ENCODE peak calls at places on chromosome 1, in four cellular contexts. M is HCT116, I is HepG2, X is K562. F is an unnamed sample.

GRCh38 chr1:53572061-53572801 is 113.0 kb downstream of the DMRTB1 start:
- DNase-seq in X (no peak), I (no peak), M (peak), F (peak)

GRCh38 chr1:23875382-23875781 is 7.3 kb upstream of the FUCA1 start:
- DNase-seq in X (no peak), M (no peak), I (no peak), F (no peak)

GRCh38 chr1:207336559-207337467 is 15.3 kb downstream of the CD55 start:
- DNase-seq in I (peak), X (no peak), M (no peak), F (no peak)

GRCh38 chr1:59672851-59673574 is 141.7 kb upstream of the HOOK1 start:
- DNase-seq in M (peak), I (peak), X (no peak), F (no peak)

GRCh38 chr1:208910161-208910560 is 666.0 kb upstream of the PLXNA2 start:
- DNase-seq in I (no peak), X (no peak), M (no peak), F (no peak)

GRCh38 chr1:109083923-109084322 is 6.6 kb upstream of the TMEM167B start:
- DNase-seq in X (no peak), M (no peak), I (peak), F (no peak)

GRCh38 chr1:69263982-69264381 is 303.7 kb upstream of the LRRC7 start:
- DNase-seq in I (no peak), X (no peak), M (no peak), F (no peak)

GRCh38 chr1:85278853-85279314 is 2.5 kb upstream of the BCL10 start:
- DNase-seq in X (peak), M (peak), I (no peak), F (peak)

GRCh38 chr1:226671268-226671667 is 67.8 kb downstream of the ITPKB start:
- DNase-seq in X (no peak), M (no peak), I (no peak), F (no peak)

GRCh38 chr1:61244114-61244513 is 161.8 kb downstream of the NFIA start:
- DNase-seq in I (no peak), M (peak), X (no peak), F (peak)

GRCh38 chr1:211751438-211751837 is 76.0 kb upstream of the NEK2 start:
- DNase-seq in X (no peak), M (no peak), I (no peak), F (no peak)

GRCh38 chr1:180170569-180170968 is 15.9 kb downstream of the QSOX1 start:
- DNase-seq in M (no peak), I (peak), X (no peak), F (no peak)

GRCh38 chr1:229694053-229694693 is 68.1 kb downstream of the URB2 start:
- DNase-seq in I (no peak), X (no peak), M (no peak), F (no peak)

GRCh38 chr1:38958967-38959366 is 17.3 kb upstream of the RHBDL2 start:
- DNase-seq in M (no peak), I (peak), X (peak), F (peak)

GRCh38 chr1:219529116-219529515 is 83.8 kb downstream of the ZC3H11B start:
- DNase-seq in X (no peak), I (no peak), M (no peak), F (no peak)

GRCh38 chr1:245614986-245615385 is 460.2 kb downstream of the KIF26B start:
- DNase-seq in M (no peak), X (no peak), I (no peak), F (no peak)

GRCh38 chr1:80101159-80101558 is 1094.6 kb upstream of the ADGRL4 start:
- DNase-seq in X (no peak), M (no peak), I (no peak), F (no peak)

GRCh38 chr1:228346731-228347130 is 59.9 kb downstream of the TRIM11 start:
- DNase-seq in I (no peak), X (no peak), M (no peak), F (no peak)

GRCh38 chr1:228205526-228206436 is 2.1 kb upstream of the OBSCN start:
- DNase-seq in M (no peak), I (no peak), X (no peak), F (no peak)

GRCh38 chr1:24864409-24864808 is 65.7 kb downstream of the RUNX3 start:
- DNase-seq in M (no peak), X (no peak), I (peak), F (peak)

GRCh38 chr1:203628997-203629508 is 2.4 kb downstream of the ATP2B4 start:
- DNase-seq in I (no peak), M (no peak), X (no peak), F (peak)

GRCh38 chr1:21289700-21290545 is at the start of gene ECE1:
- DNase-seq in M (no peak), I (no peak), X (peak), F (peak)

GRCh38 chr1:109927908-109928307 is 17.3 kb downstream of the CSF1 start:
- DNase-seq in X (no peak), I (no peak), M (no peak), F (no peak)

GRCh38 chr1:58670200-58670599 is 29.7 kb downstream of the MYSM1 start:
- DNase-seq in M (no peak), X (no peak), I (no peak), F (no peak)

GRCh38 chr1:109050228-109050995 is 8.5 kb upstream of the WDR47 start:
- DNase-seq in X (no peak), I (peak), M (no peak), F (no peak)

GRCh38 chr1:116382321-116382720 is 9.3 kb downstream of the ATP1A1 start:
- DNase-seq in I (peak), X (no peak), M (no peak), F (no peak)

GRCh38 chr1:163202833-163203451 is at the start of gene RGS5:
- DNase-seq in I (no peak), X (no peak), M (no peak), F (no peak)

GRCh38 chr1:183872406-183872805 is 67.5 kb downstream of the RGL1 start:
- DNase-seq in I (no peak), X (no peak), M (no peak), F (no peak)

GRCh38 chr1:172239894-172240293 is 180.6 kb upstream of the C1orf105 start:
- DNase-seq in M (no peak), I (no peak), X (no peak), F (no peak)

GRCh38 chr1:26784023-26784871 is 3.5 kb upstream of the PIGV start:
- DNase-seq in I (peak), M (no peak), X (peak), F (peak)

GRCh38 chr1:166090244-166090643 is 76.6 kb downstream of the FAM78B start:
- DNase-seq in M (no peak), X (no peak), I (no peak), F (no peak)

GRCh38 chr1:47948126-47948525 is 49.1 kb downstream of the TRABD2B start:
- DNase-seq in I (peak), M (no peak), X (no peak), F (no peak)

GRCh38 chr1:2363847-2364513 is 27.4 kb downstream of the MORN1 start:
- DNase-seq in M (no peak), I (no peak), X (no peak), F (no peak)

GRCh38 chr1:162696286-162696862 is 64.1 kb downstream of the DDR2 start:
- DNase-seq in I (peak), X (no peak), M (peak), F (peak)

GRCh38 chr1:25469177-25469576 is 38.5 kb downstream of the MACO1 start:
- DNase-seq in M (no peak), I (no peak), X (no peak), F (no peak)

DNA sequence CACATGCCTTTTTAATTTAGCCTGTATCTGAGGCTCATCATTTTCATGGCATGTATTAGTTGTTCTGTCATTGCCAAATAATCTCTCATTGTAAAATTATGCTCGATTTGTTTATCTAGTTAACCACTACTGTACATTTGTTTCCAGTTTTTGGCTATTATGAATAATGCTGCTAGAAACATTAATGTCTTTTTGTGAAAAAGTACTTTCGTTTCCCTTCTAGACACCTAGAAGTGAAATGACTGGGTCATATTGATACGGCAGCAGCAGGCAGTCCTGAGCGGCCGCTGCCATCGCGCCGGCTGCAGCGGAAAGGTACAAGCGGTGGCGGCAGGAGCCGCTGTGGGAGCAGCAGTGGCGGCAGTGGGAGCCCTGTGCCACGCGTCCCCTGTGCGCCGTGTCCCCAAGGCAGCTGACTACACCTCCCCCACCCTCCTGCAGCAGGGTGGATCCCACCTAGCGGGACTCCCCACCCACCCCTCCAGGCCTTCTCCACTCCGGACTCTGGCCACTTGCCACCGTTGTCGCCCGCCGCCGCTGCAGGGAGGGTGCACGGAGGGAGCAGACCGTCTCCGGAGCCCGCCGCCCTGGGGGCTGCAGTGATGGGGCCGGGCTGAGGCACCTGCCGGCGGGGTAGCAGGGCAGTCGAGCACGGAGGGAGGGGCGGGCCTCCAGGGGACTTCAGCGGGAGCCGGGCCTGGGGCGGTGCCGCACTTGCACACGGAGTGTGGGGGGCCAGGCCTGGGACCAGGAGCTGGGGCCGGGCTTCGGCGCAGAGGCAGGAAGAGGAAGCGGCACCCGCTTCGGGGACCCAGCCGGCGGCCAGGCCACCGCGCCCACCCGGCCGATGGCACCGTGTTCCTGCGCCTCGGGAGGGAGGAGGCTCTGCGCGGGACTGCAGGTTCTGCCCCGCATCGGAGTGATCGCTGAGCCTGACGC is 66.8 kb upstream of the RGS7 start:
- DNase-seq in X (no peak), M (no peak), I (no peak), F (no peak)
- TF ChIP-seq JUND in X (no peak), M (no peak), I (no peak), F (no peak)

DNA sequence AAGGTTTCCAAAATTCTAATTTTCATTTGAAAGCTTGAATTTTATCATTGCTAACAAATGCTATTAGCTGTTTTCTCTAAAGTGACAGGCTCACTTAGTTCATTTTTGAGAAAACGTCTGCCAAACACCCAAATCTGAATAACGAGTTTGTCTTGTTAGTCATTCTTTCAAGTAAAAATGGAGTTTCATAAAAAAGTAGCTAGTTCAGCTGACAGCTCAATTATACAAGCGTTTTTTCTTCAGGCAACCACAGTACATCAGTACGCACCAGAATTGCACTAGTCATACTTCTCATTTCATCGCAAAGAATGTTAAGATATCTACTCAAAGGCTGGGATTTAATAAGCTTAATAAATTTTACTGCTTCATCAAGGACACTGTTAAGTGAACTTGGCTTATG is 72.3 kb upstream of the SLFNL1 start:
- DNase-seq in X (no peak), M (no peak), I (no peak), F (no peak)
- TF ChIP-seq JUND in X (no peak), M (no peak), I (no peak), F (no peak)

GRCh38 chr1:160576866-160577265 is 2.4 kb downstream of the CD84 start:
- DNase-seq in M (no peak), I (no peak), X (no peak), F (no peak)

GRCh38 chr1:160578694-160579191 is 553 bp downstream of the CD84 start:
- DNase-seq in X (no peak), M (no peak), I (no peak), F (no peak)

GRCh38 chr1:160579216-160579701 is at the start of gene CD84:
- DNase-seq in M (no peak), X (no peak), I (no peak), F (no peak)

GRCh38 chr1:160577661-160578060 is 1.6 kb downstream of the CD84 start:
- DNase-seq in M (no peak), I (no peak), X (no peak), F (no peak)

DNA sequence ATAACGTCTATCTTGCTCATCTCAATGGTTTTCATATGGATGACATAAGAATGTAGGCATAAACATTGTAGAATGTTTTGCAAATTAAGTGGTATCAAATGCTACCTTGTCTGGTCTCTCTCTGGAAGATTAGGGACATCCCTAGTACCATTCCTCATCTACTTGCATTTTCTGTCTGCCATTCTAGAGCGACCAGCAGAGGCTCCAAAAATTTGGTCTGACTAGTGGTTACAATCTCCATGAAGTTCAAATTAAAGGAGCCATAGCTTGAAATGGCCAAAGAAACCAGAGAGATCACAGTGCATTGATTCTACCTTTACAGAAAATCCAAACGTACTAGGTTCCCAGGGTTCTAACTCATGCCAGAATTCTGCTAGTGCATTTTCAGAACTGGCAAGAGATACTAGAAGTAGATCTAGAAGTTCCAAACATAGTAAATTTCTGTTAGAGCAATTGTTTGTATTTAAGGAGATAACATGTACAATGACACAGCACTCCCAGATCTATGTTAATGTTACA is 1.1 kb downstream of the CD84 start:
- DNase-seq in M (no peak), X (no peak), I (no peak), F (no peak)
- TF ChIP-seq JUND in M (no peak), X (no peak), I (no peak), F (no peak)

GRCh38 chr1:51941528-51941927 is 49.0 kb downstream of the RAB3B start:
- DNase-seq in M (peak), X (no peak), I (no peak), F (no peak)
- TF ChIP-seq JUND in M (no peak), X (no peak), I (no peak), F (no peak)